ENCODE peak calls at places on chromosomes 6 and 20, in ten cellular contexts. Z is fibroblast of the conjunctiva, F is GM19239, Q is GM13977, S is HFF-Myc, K is iris pigment epithelial cell, W is left colon, U is fibroblast of lung, A is cardiac septum, T is amygdala. V is an unnamed sample.
A peak's percentile ranks its signal among the peaks of the same experiment; 100 is the strongest.

GRCh38 chr6:89828988-89829590 is 591 bp upstream of the CASP8AP2 start:
- DNase-seq in Z (no peak), F (no peak), Q (peak; percentile 25), S (no peak), K (peak; percentile 13), W (no peak), U (no peak), A (no peak), T (no peak), V (peak; percentile 57)

GRCh38 chr6:137219664-137220252 is 573 bp upstream of the IFNGR1 start:
- DNase-seq in Z (no peak), F (no peak), Q (no peak), S (no peak), K (no peak), W (no peak), U (no peak), A (no peak), T (no peak), V (no peak)

GRCh38 chr20:37226889-37227288 is 34.7 kb downstream of the GHRH start:
- DNase-seq in Z (peak; percentile 32), F (no peak), Q (no peak), S (no peak), K (peak; percentile 38), W (peak; percentile 18), U (peak; percentile 84), A (peak; percentile 76), T (no peak), V (no peak)

GRCh38 chr6:47621838-47622449 is 76.4 kb upstream of the ADGRF4 start:
- DNase-seq in Z (no peak), F (no peak), Q (no peak), S (no peak), K (no peak), W (no peak), U (no peak), A (no peak), T (no peak), V (no peak)

GRCh38 chr6:62285612-62286469 is at the start of gene KHDRBS2:
- DNase-seq in Z (no peak), F (peak; percentile 61), Q (peak; percentile 85), S (no peak), K (peak; percentile 17), W (peak; percentile 92), U (no peak), A (peak; percentile 78), T (peak; percentile 93), V (peak; percentile 88)

GRCh38 chr20:64239449-64240242 is 15.9 kb upstream of the PCMTD2 start:
- DNase-seq in Z (no peak), F (no peak), Q (no peak), S (no peak), K (no peak), W (no peak), U (no peak), A (peak; percentile 44), T (no peak), V (peak; percentile 31)

GRCh38 chr6:68127066-68127465 is 508.0 kb upstream of the ADGRB3 start:
- DNase-seq in Z (no peak), F (no peak), Q (no peak), S (no peak), K (no peak), W (no peak), U (no peak), A (no peak), T (no peak), V (no peak)

GRCh38 chr6:83536034-83536646 is 23.8 kb downstream of the PRSS35 start:
- DNase-seq in Z (peak; percentile 28), F (peak; percentile 28), Q (peak; percentile 39), S (peak; percentile 33), K (peak; percentile 62), W (peak; percentile 67), U (peak; percentile 67), A (no peak), T (no peak), V (peak; percentile 21)

GRCh38 chr20:44006126-44006525 is 91.5 kb downstream of the TOX2 start:
- DNase-seq in Z (no peak), F (no peak), Q (no peak), S (no peak), K (no peak), W (no peak), U (no peak), A (no peak), T (no peak), V (no peak)

GRCh38 chr20:37464611-37465010 is 56.4 kb upstream of the NNAT start:
- DNase-seq in Z (no peak), F (no peak), Q (no peak), S (no peak), K (no peak), W (no peak), U (no peak), A (peak; percentile 10), T (no peak), V (no peak)

GRCh38 chr6:88529726-88530125 is 363.6 kb upstream of the CNR1 start:
- DNase-seq in Z (no peak), F (no peak), Q (no peak), S (no peak), K (no peak), W (no peak), U (no peak), A (no peak), T (no peak), V (no peak)

GRCh38 chr20:37133952-37134351 is 38.2 kb upstream of the RBL1 start:
- DNase-seq in Z (no peak), F (no peak), Q (no peak), S (no peak), K (no peak), W (no peak), U (no peak), A (no peak), T (no peak), V (no peak)

GRCh38 chr20:46683939-46684750 is 5.1 kb downstream of the TP53RK start:
- DNase-seq in Z (peak; percentile 65), F (no peak), Q (no peak), S (peak; percentile 70), K (peak; percentile 83), W (no peak), U (peak; percentile 87), A (no peak), T (no peak), V (peak; percentile 68)

GRCh38 chr6:94300424-94301144 is 881.2 kb upstream of the EPHA7 start:
- DNase-seq in Z (no peak), F (no peak), Q (no peak), S (no peak), K (no peak), W (no peak), U (no peak), A (peak; percentile 78), T (no peak), V (no peak)

GRCh38 chr6:6962699-6963098 is 145.1 kb upstream of the RREB1 start:
- DNase-seq in Z (no peak), F (no peak), Q (no peak), S (no peak), K (no peak), W (no peak), U (no peak), A (no peak), T (no peak), V (no peak)

GRCh38 chr6:20826378-20826777 is 292.1 kb downstream of the CDKAL1 start:
- DNase-seq in Z (no peak), F (no peak), Q (no peak), S (peak; percentile 17), K (peak; percentile 89), W (no peak), U (peak; percentile 46), A (no peak), T (no peak), V (no peak)

GRCh38 chr20:26209171-26209941 is 512.7 kb upstream of the ZNF337 start:
- DNase-seq in Z (no peak), F (no peak), Q (peak; percentile 28), S (no peak), K (no peak), W (no peak), U (no peak), A (no peak), T (no peak), V (peak; percentile 59)

GRCh38 chr6:32995448-32995847 is 13.9 kb downstream of the HLA-DOA start:
- DNase-seq in Z (no peak), F (no peak), Q (no peak), S (no peak), K (no peak), W (no peak), U (no peak), A (no peak), T (no peak), V (no peak)

GRCh38 chr20:32580194-32580593 is 4.9 kb downstream of the NOL4L start:
- DNase-seq in Z (no peak), F (no peak), Q (no peak), S (no peak), K (no peak), W (no peak), U (no peak), A (no peak), T (no peak), V (no peak)

GRCh38 chr20:46523696-46524328 is 10.5 kb upstream of the ZNF334 start:
- DNase-seq in Z (no peak), F (no peak), Q (no peak), S (no peak), K (peak; percentile 12), W (no peak), U (peak; percentile 24), A (no peak), T (no peak), V (no peak)

GRCh38 chr6:117483645-117484016 is 1.2 kb downstream of the DCBLD1 start:
- DNase-seq in Z (no peak), F (peak; percentile 29), Q (peak; percentile 69), S (no peak), K (peak; percentile 61), W (no peak), U (peak; percentile 56), A (no peak), T (no peak), V (peak; percentile 36)

GRCh38 chr6:87482382-87482781 is 9.6 kb downstream of the SLC35A1 start:
- DNase-seq in Z (no peak), F (no peak), Q (no peak), S (no peak), K (peak; percentile 27), W (no peak), U (no peak), A (no peak), T (no peak), V (no peak)

GRCh38 chr6:128209771-128210170 is 308.9 kb upstream of the THEMIS start:
- DNase-seq in Z (no peak), F (no peak), Q (no peak), S (no peak), K (peak; percentile 91), W (no peak), U (peak; percentile 65), A (no peak), T (no peak), V (no peak)

GRCh38 chr6:99590728-99591672 is 15.6 kb upstream of the PRDM13 start:
- DNase-seq in Z (no peak), F (no peak), Q (no peak), S (no peak), K (peak; percentile 26), W (no peak), U (no peak), A (no peak), T (no peak), V (peak; percentile 72)

GRCh38 chr6:158040051-158040803 is 58.6 kb downstream of the SYNJ2 start:
- DNase-seq in Z (peak; percentile 72), F (no peak), Q (peak; percentile 73), S (peak; percentile 87), K (peak; percentile 99), W (no peak), U (peak; percentile 97), A (peak; percentile 70), T (no peak), V (no peak)

GRCh38 chr6:27864906-27865883 is 47.0 kb downstream of the OR2B2 start:
- DNase-seq in Z (peak; percentile 98), F (peak; percentile 56), Q (peak; percentile 91), S (peak; percentile 98), K (peak; percentile 98), W (peak; percentile 72), U (peak; percentile 99), A (peak; percentile 78), T (peak; percentile 62), V (peak; percentile 88)

GRCh38 chr6:30463651-30464618 is 25.4 kb upstream of the HLA-E start:
- DNase-seq in Z (no peak), F (no peak), Q (no peak), S (no peak), K (peak; percentile 53), W (peak; percentile 60), U (peak; percentile 58), A (no peak), T (no peak), V (no peak)

GRCh38 chr20:3543901-3544507 is 73.2 kb downstream of the ATRN start:
- DNase-seq in Z (no peak), F (no peak), Q (no peak), S (no peak), K (peak; percentile 86), W (no peak), U (no peak), A (no peak), T (no peak), V (no peak)

V was measured in H7.